ENCODE peak calls at places on chromosomes 3 and 15, in six cellular contexts. P is neural progenitor cell, Z is cardiac muscle cell, T is Peyer's patch, B is Panc1, H is ovary. S is an unnamed sample.
A peak's percentile ranks its signal among the peaks of the same experiment; 100 is the strongest.

GRCh38 chr15:100710744-100711478 is 108.5 kb downstream of the ASB7 start:
- DNase-seq in T (no peak), B (no peak), P (no peak), Z (no peak), H (no peak), S (no peak)

GRCh38 chr3:64300790-64301423 is 75.6 kb upstream of the PRICKLE2 start:
- DNase-seq in Z (peak; percentile 89), T (no peak), P (no peak), H (no peak), B (no peak), S (no peak)

GRCh38 chr3:68936855-68937254 is 4.5 kb upstream of the TAFA4 start:
- DNase-seq in P (no peak), H (no peak), T (no peak), B (no peak), Z (no peak), S (no peak)

GRCh38 chr3:42702066-42702951 is at the start of gene HHATL:
- DNase-seq in P (no peak), H (no peak), T (no peak), Z (no peak), B (no peak), S (no peak)

GRCh38 chr3:150800722-150801121 is 37.8 kb upstream of the SIAH2 start:
- DNase-seq in B (no peak), Z (no peak), T (no peak), P (no peak), H (no peak), S (no peak)

GRCh38 chr3:102180291-102180931 is 254.4 kb upstream of the ZPLD1 start:
- DNase-seq in T (no peak), P (no peak), H (no peak), Z (peak; percentile 94), B (no peak), S (no peak)

GRCh38 chr3:112734718-112735350 is 93.9 kb upstream of the CCDC80 start:
- DNase-seq in Z (peak; percentile 96), T (peak; percentile 64), H (no peak), P (peak; percentile 79), B (peak; percentile 64), S (no peak)

GRCh38 chr3:108407858-108408257 is 102.5 kb downstream of the MYH15 start:
- DNase-seq in T (no peak), B (no peak), Z (no peak), P (no peak), H (no peak), S (no peak)

GRCh38 chr15:81544385-81544784 is 170.4 kb upstream of the TMC3 start:
- DNase-seq in H (no peak), P (no peak), Z (no peak), B (no peak), T (no peak), S (no peak)

GRCh38 chr15:28918141-28918983 is 32.6 kb downstream of the APBA2 start:
- DNase-seq in T (no peak), Z (peak; percentile 38), P (peak; percentile 81), B (no peak), H (no peak), S (no peak)

GRCh38 chr3:56826831-56827722 is 25.3 kb upstream of the ARHGEF3 start:
- DNase-seq in Z (peak; percentile 52), B (no peak), T (no peak), P (no peak), H (no peak), S (no peak)

GRCh38 chr3:61894988-61895935 is 333.9 kb downstream of the PTPRG start:
- DNase-seq in Z (peak; percentile 84), H (no peak), P (no peak), T (peak; percentile 70), B (no peak), S (peak; percentile 84)

GRCh38 chr3:123119802-123120201 is 53.0 kb downstream of the PDIA5 start:
- DNase-seq in P (no peak), Z (no peak), H (no peak), T (no peak), B (no peak), S (no peak)

GRCh38 chr3:174270841-174271240 is 588.3 kb upstream of the NAALADL2 start:
- DNase-seq in T (no peak), B (no peak), H (no peak), Z (peak; percentile 68), P (no peak), S (no peak)

GRCh38 chr3:72633101-72633500 is 215.1 kb downstream of the SHQ1 start:
- DNase-seq in P (no peak), B (no peak), H (no peak), Z (no peak), T (no peak), S (no peak)

GRCh38 chr3:29525254-29525881 is 244.5 kb downstream of the RBMS3 start:
- DNase-seq in H (peak; percentile 64), P (no peak), T (no peak), B (no peak), Z (peak; percentile 94), S (no peak)
- H3K4me1 ChIP-seq in H (peaks cover 9% of the 10 kb centered on the region), P (no peaks in the 10 kb centered on the region), T (no peaks in the 10 kb centered on the region), B (no peaks in the 10 kb centered on the region), Z (peaks cover 25% of the 10 kb centered on the region), S (no peaks in the 10 kb centered on the region)

DNA sequence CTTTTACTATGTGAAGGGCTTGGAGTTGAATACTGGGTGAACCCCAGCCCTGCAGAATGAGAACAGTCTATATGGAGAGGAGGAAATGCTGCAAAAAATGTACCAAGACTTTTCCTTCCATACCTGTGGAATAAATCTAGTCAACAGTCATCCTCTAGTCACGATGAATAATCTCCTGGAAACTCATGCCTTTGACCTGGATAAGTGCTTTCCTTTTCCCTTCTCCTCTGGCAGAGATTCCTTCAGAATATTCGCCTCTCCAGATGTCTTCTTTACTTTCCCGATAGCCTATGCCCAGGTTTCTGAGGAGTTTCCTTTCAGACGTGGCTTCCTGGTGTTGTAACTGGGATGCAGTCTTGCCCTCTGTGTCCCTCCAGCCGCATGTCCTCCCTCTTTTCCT is 28.1 kb downstream of the CCNL1 start:
- DNase-seq in P (no peak), B (no peak), T (no peak), H (no peak), Z (no peak), S (no peak)
- H3K27ac ChIP-seq in P (no peak overlapping the region), B (no peak overlapping the region), T (peak overlapping the region; percentile 94), H (no peak overlapping the region), Z (no peak overlapping the region), S (peak overlapping the region; percentile 100)

DNA sequence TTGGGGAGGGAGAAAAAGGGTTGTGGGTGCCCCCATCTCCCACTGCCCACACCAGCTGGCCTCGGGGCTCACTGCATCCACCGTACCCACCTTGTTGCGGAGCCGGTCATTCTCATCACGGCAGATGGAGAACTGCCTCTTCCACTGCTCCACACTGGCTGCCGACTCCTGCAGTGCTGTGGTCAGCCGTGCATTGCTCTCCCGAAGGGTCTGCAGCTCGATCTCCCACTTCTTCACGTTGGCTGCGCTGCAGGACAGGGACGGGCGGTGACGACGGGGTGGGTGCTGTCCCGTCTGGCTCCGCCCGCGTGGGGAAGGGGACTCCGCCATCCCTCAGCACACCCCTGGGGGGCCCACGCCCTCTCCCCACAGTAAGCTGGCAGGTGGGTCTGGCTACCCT is 45.1 kb downstream of the WHAMM start:
- DNase-seq in H (no peak), Z (no peak), B (no peak), P (no peak), T (no peak), S (no peak)
- H3K4me1 ChIP-seq in H (no peaks in the 10 kb centered on the region), Z (no peaks in the 10 kb centered on the region), B (no peaks in the 10 kb centered on the region), P (peaks cover 19% of the 10 kb centered on the region), T (no peaks in the 10 kb centered on the region), S (peaks cover 11% of the 10 kb centered on the region)

GRCh38 chr15:31373096-31373865 is 46.6 kb downstream of the KLF13 start:
- DNase-seq in P (no peak), Z (no peak), T (no peak), B (no peak), H (no peak), S (no peak)

GRCh38 chr15:31372635-31373091 is 46.0 kb downstream of the KLF13 start:
- DNase-seq in T (no peak), H (no peak), Z (peak; percentile 93), P (peak; percentile 73), B (no peak), S (peak; percentile 71)

GRCh38 chr15:31373970-31374369 is 47.3 kb downstream of the KLF13 start:
- DNase-seq in B (no peak), Z (no peak), P (no peak), T (no peak), H (no peak), S (no peak)

GRCh38 chr15:31369716-31370115 is 43.1 kb downstream of the KLF13 start:
- DNase-seq in Z (no peak), T (no peak), H (no peak), B (no peak), P (no peak), S (no peak)

DNA sequence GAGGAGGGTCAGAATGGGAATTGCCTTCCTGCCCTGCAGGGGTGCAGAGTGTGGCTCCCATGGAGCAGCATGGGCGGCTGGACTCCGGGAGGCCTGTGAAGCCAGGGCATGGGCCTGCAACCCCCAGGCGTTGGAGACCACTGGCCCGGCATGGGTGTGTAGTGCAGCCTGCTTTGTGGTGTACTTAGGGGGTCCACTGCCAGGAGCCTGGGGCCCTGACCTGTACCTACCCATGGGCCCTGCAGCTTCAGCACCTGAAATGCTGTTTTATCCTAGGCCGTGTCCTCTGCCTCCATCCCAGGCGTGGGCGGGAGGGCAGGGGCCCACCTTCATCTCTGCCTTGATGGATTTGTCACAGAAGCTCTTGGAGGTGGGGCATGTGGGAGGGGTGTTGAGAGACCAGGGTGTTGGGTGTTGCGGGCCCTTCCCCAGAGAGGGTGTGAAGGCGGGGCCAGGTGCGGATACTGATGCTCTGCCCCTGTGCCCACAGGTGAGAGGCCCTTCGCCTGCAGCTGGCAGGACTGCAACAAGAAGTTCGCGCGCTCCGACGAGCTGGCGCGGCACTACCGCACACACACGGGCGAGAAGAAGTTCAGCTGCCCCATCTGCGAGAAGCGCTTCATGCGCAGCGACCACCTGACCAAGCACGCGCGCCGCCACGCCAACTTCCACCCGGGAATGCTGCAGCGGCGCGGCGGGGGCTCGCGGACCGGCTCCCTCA is 45.0 kb downstream of the KLF13 start:
- DNase-seq in T (no peak), B (no peak), Z (no peak), P (no peak), H (no peak), S (no peak)
- H3K27ac ChIP-seq in T (no peak overlapping the region), B (no peak overlapping the region), Z (no peak overlapping the region), P (no peak overlapping the region), H (no peak overlapping the region), S (no peak overlapping the region)

GRCh38 chr3:12952322-12953200 is 111.2 kb upstream of the RPL32 start:
- DNase-seq in Z (no peak), B (no peak), P (no peak), H (no peak), T (no peak), S (no peak)
- H3K4me1 ChIP-seq in Z (peaks cover 36% of the 10 kb centered on the region), B (no peaks in the 10 kb centered on the region), P (peaks cover 4% of the 10 kb centered on the region), H (peaks cover 42% of the 10 kb centered on the region), T (no peaks in the 10 kb centered on the region), S (peaks cover 27% of the 10 kb centered on the region)

GRCh38 chr15:66180706-66181105 is 72.8 kb downstream of the MEGF11 start:
- DNase-seq in P (no peak), B (no peak), H (no peak), T (no peak), Z (no peak), S (no peak)
- H3K27ac ChIP-seq in P (no peak overlapping the region), B (no peak overlapping the region), H (no peak overlapping the region), T (no peak overlapping the region), Z (no peak overlapping the region), S (no peak overlapping the region)

GRCh38 chr3:4898454-4899313 is 80.6 kb upstream of the BHLHE40 start:
- DNase-seq in Z (peak; percentile 27), T (no peak), P (no peak), H (no peak), B (no peak), S (no peak)
- H3K4me1 ChIP-seq in Z (no peaks in the 10 kb centered on the region), T (no peaks in the 10 kb centered on the region), P (peaks cover 3% of the 10 kb centered on the region), H (peaks cover 10% of the 10 kb centered on the region), B (peaks cover 6% of the 10 kb centered on the region), S (no peaks in the 10 kb centered on the region)